ENCODE peak calls at places on chromosomes 4 and X, in nine cellular contexts. One of them, this sample, is unnamed.

GRCh38 chrX:12895856-12896255 is 10.6 kb upstream of the TLR8 start:
- DNase-seq in HFF-Myc: no peak
- DNase-seq in IMR-90: peak
- DNase-seq in kidney: no peak
- DNase-seq in adrenal gland: no peak
- DNase-seq in cardiac fibroblast: peak
- DNase-seq in GM12864: no peak
- DNase-seq in cardiac muscle cell: no peak
- DNase-seq in sigmoid colon: no peak
- DNase-seq in this sample: peak

GRCh38 chr4:178471385-178471784 is 1029.1 kb upstream of the AGA start:
- DNase-seq in HFF-Myc: no peak
- DNase-seq in IMR-90: no peak
- DNase-seq in kidney: no peak
- DNase-seq in adrenal gland: no peak
- DNase-seq in cardiac fibroblast: no peak
- DNase-seq in GM12864: no peak
- DNase-seq in cardiac muscle cell: no peak
- DNase-seq in sigmoid colon: no peak
- DNase-seq in this sample: no peak

GRCh38 chrX:11430266-11430665 is 137.1 kb downstream of the AMELX start:
- DNase-seq in HFF-Myc: no peak
- DNase-seq in IMR-90: peak
- DNase-seq in kidney: no peak
- DNase-seq in adrenal gland: no peak
- DNase-seq in cardiac fibroblast: no peak
- DNase-seq in GM12864: no peak
- DNase-seq in cardiac muscle cell: no peak
- DNase-seq in sigmoid colon: no peak
- DNase-seq in this sample: no peak

GRCh38 chr4:101795704-101796103 is 5.2 kb downstream of the BANK1 start:
- DNase-seq in HFF-Myc: no peak
- DNase-seq in IMR-90: no peak
- DNase-seq in kidney: no peak
- DNase-seq in adrenal gland: no peak
- DNase-seq in cardiac fibroblast: no peak
- DNase-seq in GM12864: no peak
- DNase-seq in cardiac muscle cell: no peak
- DNase-seq in sigmoid colon: no peak
- DNase-seq in this sample: no peak

GRCh38 chr4:139651282-139652194 is 14.1 kb upstream of the MGST2 start:
- DNase-seq in HFF-Myc: peak
- DNase-seq in IMR-90: peak
- DNase-seq in kidney: peak
- DNase-seq in adrenal gland: peak
- DNase-seq in cardiac fibroblast: peak
- DNase-seq in GM12864: peak
- DNase-seq in cardiac muscle cell: peak
- DNase-seq in sigmoid colon: peak
- DNase-seq in this sample: peak

GRCh38 chr4:5980436-5981155 is 37.6 kb downstream of the C4orf50 start:
- DNase-seq in HFF-Myc: no peak
- DNase-seq in IMR-90: no peak
- DNase-seq in kidney: no peak
- DNase-seq in adrenal gland: no peak
- DNase-seq in cardiac fibroblast: peak
- DNase-seq in GM12864: no peak
- DNase-seq in cardiac muscle cell: no peak
- DNase-seq in sigmoid colon: no peak
- DNase-seq in this sample: peak

GRCh38 chr4:101597204-101597603 is 193.3 kb upstream of the BANK1 start:
- DNase-seq in HFF-Myc: no peak
- DNase-seq in IMR-90: no peak
- DNase-seq in kidney: no peak
- DNase-seq in adrenal gland: no peak
- DNase-seq in cardiac fibroblast: no peak
- DNase-seq in GM12864: no peak
- DNase-seq in cardiac muscle cell: no peak
- DNase-seq in sigmoid colon: no peak
- DNase-seq in this sample: no peak

GRCh38 chr4:111028829-111029228 is 406.0 kb upstream of the PITX2 start:
- DNase-seq in HFF-Myc: no peak
- DNase-seq in IMR-90: peak
- DNase-seq in kidney: no peak
- DNase-seq in adrenal gland: no peak
- DNase-seq in cardiac fibroblast: peak
- DNase-seq in GM12864: no peak
- DNase-seq in cardiac muscle cell: no peak
- DNase-seq in sigmoid colon: no peak
- DNase-seq in this sample: no peak

GRCh38 chr4:72136429-72136828 is 104.6 kb downstream of the NPFFR2 start:
- DNase-seq in HFF-Myc: no peak
- DNase-seq in IMR-90: no peak
- DNase-seq in kidney: no peak
- DNase-seq in adrenal gland: no peak
- DNase-seq in cardiac fibroblast: no peak
- DNase-seq in GM12864: no peak
- DNase-seq in cardiac muscle cell: peak
- DNase-seq in sigmoid colon: no peak
- DNase-seq in this sample: no peak

GRCh38 chrX:46601283-46601682 is 27.7 kb downstream of the CHST7 start:
- DNase-seq in HFF-Myc: no peak
- DNase-seq in IMR-90: peak
- DNase-seq in kidney: no peak
- DNase-seq in adrenal gland: no peak
- DNase-seq in cardiac fibroblast: peak
- DNase-seq in GM12864: no peak
- DNase-seq in cardiac muscle cell: no peak
- DNase-seq in sigmoid colon: no peak
- DNase-seq in this sample: peak

GRCh38 chrX:71420686-71421085 is 54.5 kb downstream of the TAF1 start:
- DNase-seq in HFF-Myc: no peak
- DNase-seq in IMR-90: no peak
- DNase-seq in kidney: no peak
- DNase-seq in adrenal gland: no peak
- DNase-seq in cardiac fibroblast: no peak
- DNase-seq in GM12864: no peak
- DNase-seq in cardiac muscle cell: no peak
- DNase-seq in sigmoid colon: no peak
- DNase-seq in this sample: no peak

GRCh38 chrX:136028383-136028984 is 43.2 kb downstream of the SLC9A6 start:
- DNase-seq in HFF-Myc: no peak
- DNase-seq in IMR-90: peak
- DNase-seq in kidney: no peak
- DNase-seq in adrenal gland: no peak
- DNase-seq in cardiac fibroblast: peak
- DNase-seq in GM12864: no peak
- DNase-seq in cardiac muscle cell: peak
- DNase-seq in sigmoid colon: no peak
- DNase-seq in this sample: peak

GRCh38 chr4:145061325-145061920 is 36.6 kb downstream of the ANAPC10 start:
- DNase-seq in HFF-Myc: peak
- DNase-seq in IMR-90: peak
- DNase-seq in kidney: peak
- DNase-seq in adrenal gland: no peak
- DNase-seq in cardiac fibroblast: peak
- DNase-seq in GM12864: peak
- DNase-seq in cardiac muscle cell: peak
- DNase-seq in sigmoid colon: no peak
- DNase-seq in this sample: peak

GRCh38 chr4:31645211-31645610 is 925.0 kb downstream of the PCDH7 start:
- DNase-seq in HFF-Myc: no peak
- DNase-seq in IMR-90: no peak
- DNase-seq in kidney: no peak
- DNase-seq in adrenal gland: peak
- DNase-seq in cardiac fibroblast: no peak
- DNase-seq in GM12864: no peak
- DNase-seq in cardiac muscle cell: no peak
- DNase-seq in sigmoid colon: no peak
- DNase-seq in this sample: no peak

GRCh38 chr4:47926667-47927258 is 12.4 kb upstream of the NFXL1 start:
- DNase-seq in HFF-Myc: no peak
- DNase-seq in IMR-90: peak
- DNase-seq in kidney: peak
- DNase-seq in adrenal gland: peak
- DNase-seq in cardiac fibroblast: peak
- DNase-seq in GM12864: no peak
- DNase-seq in cardiac muscle cell: peak
- DNase-seq in sigmoid colon: no peak
- DNase-seq in this sample: peak

GRCh38 chr4:134313591-134313990 is 112.0 kb upstream of the PABPC4L start:
- DNase-seq in HFF-Myc: no peak
- DNase-seq in IMR-90: no peak
- DNase-seq in kidney: no peak
- DNase-seq in adrenal gland: no peak
- DNase-seq in cardiac fibroblast: no peak
- DNase-seq in GM12864: no peak
- DNase-seq in cardiac muscle cell: no peak
- DNase-seq in sigmoid colon: no peak
- DNase-seq in this sample: no peak

GRCh38 chr4:122827899-122828601 is 1.4 kb downstream of the FGF2 start:
- DNase-seq in HFF-Myc: no peak
- DNase-seq in IMR-90: peak
- DNase-seq in kidney: no peak
- DNase-seq in adrenal gland: peak
- DNase-seq in cardiac fibroblast: peak
- DNase-seq in GM12864: peak
- DNase-seq in cardiac muscle cell: peak
- DNase-seq in sigmoid colon: peak
- DNase-seq in this sample: peak

GRCh38 chrX:18098704-18099103 is 122.0 kb downstream of the BEND2 start:
- DNase-seq in HFF-Myc: no peak
- DNase-seq in IMR-90: no peak
- DNase-seq in kidney: no peak
- DNase-seq in adrenal gland: no peak
- DNase-seq in cardiac fibroblast: no peak
- DNase-seq in GM12864: no peak
- DNase-seq in cardiac muscle cell: peak
- DNase-seq in sigmoid colon: no peak
- DNase-seq in this sample: no peak

GRCh38 chrX:295136-295535 is 14.0 kb downstream of the PLCXD1 start:
- DNase-seq in HFF-Myc: no peak
- DNase-seq in IMR-90: no peak
- DNase-seq in kidney: peak
- DNase-seq in adrenal gland: no peak
- DNase-seq in cardiac fibroblast: no peak
- DNase-seq in GM12864: no peak
- DNase-seq in cardiac muscle cell: no peak
- DNase-seq in sigmoid colon: peak
- DNase-seq in this sample: no peak

GRCh38 chrX:13101439-13102139 is 57.2 kb upstream of the FAM9C start:
- DNase-seq in HFF-Myc: peak
- DNase-seq in IMR-90: peak
- DNase-seq in kidney: peak
- DNase-seq in adrenal gland: peak
- DNase-seq in cardiac fibroblast: peak
- DNase-seq in GM12864: no peak
- DNase-seq in cardiac muscle cell: no peak
- DNase-seq in sigmoid colon: peak
- DNase-seq in this sample: peak

GRCh38 chrX:136104936-136105335 is 42.4 kb upstream of the FHL1 start:
- DNase-seq in HFF-Myc: no peak
- DNase-seq in IMR-90: no peak
- DNase-seq in kidney: no peak
- DNase-seq in adrenal gland: no peak
- DNase-seq in cardiac fibroblast: no peak
- DNase-seq in GM12864: no peak
- DNase-seq in cardiac muscle cell: no peak
- DNase-seq in sigmoid colon: no peak
- DNase-seq in this sample: no peak

GRCh38 chr4:37742149-37742548 is 56.0 kb upstream of the RELL1 start:
- DNase-seq in HFF-Myc: no peak
- DNase-seq in IMR-90: no peak
- DNase-seq in kidney: no peak
- DNase-seq in adrenal gland: no peak
- DNase-seq in cardiac fibroblast: peak
- DNase-seq in GM12864: no peak
- DNase-seq in cardiac muscle cell: no peak
- DNase-seq in sigmoid colon: no peak
- DNase-seq in this sample: no peak
- TF ChIP-seq CTCF in HFF-Myc: no peak
- TF ChIP-seq CTCF in IMR-90: no peak
- TF ChIP-seq CTCF in kidney: no peak
- TF ChIP-seq CTCF in adrenal gland: no peak
- TF ChIP-seq CTCF in cardiac fibroblast: no peak
- TF ChIP-seq CTCF in GM12864: no peak
- TF ChIP-seq CTCF in cardiac muscle cell: no peak
- TF ChIP-seq CTCF in sigmoid colon: no peak
- TF ChIP-seq CTCF in this sample: no peak

GRCh38 chr4:184804621-184805020 is 21.1 kb downstream of the ACSL1 start:
- DNase-seq in HFF-Myc: no peak
- DNase-seq in IMR-90: no peak
- DNase-seq in kidney: no peak
- DNase-seq in adrenal gland: no peak
- DNase-seq in cardiac fibroblast: no peak
- DNase-seq in GM12864: no peak
- DNase-seq in cardiac muscle cell: no peak
- DNase-seq in sigmoid colon: no peak
- DNase-seq in this sample: no peak
- H3K4me3 ChIP-seq in HFF-Myc: no peak
- H3K4me3 ChIP-seq in IMR-90: no peak
- H3K4me3 ChIP-seq in kidney: peak
- H3K4me3 ChIP-seq in adrenal gland: no peak
- H3K4me3 ChIP-seq in cardiac fibroblast: no peak
- H3K4me3 ChIP-seq in GM12864: no peak
- H3K4me3 ChIP-seq in cardiac muscle cell: no peak
- H3K4me3 ChIP-seq in sigmoid colon: no peak
- H3K4me3 ChIP-seq in this sample: no peak

DNA sequence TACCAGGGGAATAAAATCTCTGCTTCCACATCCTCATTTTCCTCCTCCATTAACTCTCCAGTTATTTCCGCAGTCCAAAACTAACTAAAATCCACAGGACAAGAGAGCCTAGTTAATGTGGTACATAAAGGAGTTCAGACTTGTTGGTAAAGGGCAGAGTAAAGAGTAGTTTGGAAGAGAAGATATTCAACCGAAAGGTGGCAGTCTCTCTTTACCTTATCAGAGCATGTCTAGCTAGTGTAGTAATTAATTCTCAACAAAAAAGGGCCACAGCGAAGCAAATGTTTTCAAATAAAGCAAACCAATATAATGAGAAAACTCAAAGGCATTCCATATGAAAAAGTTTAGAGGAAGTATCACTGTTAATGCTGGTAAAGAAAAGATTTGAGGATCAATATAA is 286.5 kb downstream of the GLUD2 start:
- DNase-seq in HFF-Myc: no peak
- DNase-seq in IMR-90: no peak
- DNase-seq in kidney: no peak
- DNase-seq in adrenal gland: no peak
- DNase-seq in cardiac fibroblast: no peak
- DNase-seq in GM12864: no peak
- DNase-seq in cardiac muscle cell: peak
- DNase-seq in sigmoid colon: no peak
- DNase-seq in this sample: no peak
- TF ChIP-seq CTCF in HFF-Myc: no peak
- TF ChIP-seq CTCF in IMR-90: no peak
- TF ChIP-seq CTCF in kidney: no peak
- TF ChIP-seq CTCF in adrenal gland: no peak
- TF ChIP-seq CTCF in cardiac fibroblast: no peak
- TF ChIP-seq CTCF in GM12864: no peak
- TF ChIP-seq CTCF in cardiac muscle cell: no peak
- TF ChIP-seq CTCF in sigmoid colon: no peak
- TF ChIP-seq CTCF in this sample: no peak

GRCh38 chrX:143476751-143477150 is 40.5 kb downstream of the SPANXN3 start:
- DNase-seq in HFF-Myc: no peak
- DNase-seq in IMR-90: no peak
- DNase-seq in kidney: no peak
- DNase-seq in adrenal gland: no peak
- DNase-seq in cardiac fibroblast: no peak
- DNase-seq in GM12864: no peak
- DNase-seq in cardiac muscle cell: no peak
- DNase-seq in sigmoid colon: no peak
- DNase-seq in this sample: no peak

GRCh38 chrX:143472334-143472938 is 44.8 kb downstream of the SPANXN3 start:
- DNase-seq in HFF-Myc: no peak
- DNase-seq in IMR-90: no peak
- DNase-seq in kidney: no peak
- DNase-seq in adrenal gland: no peak
- DNase-seq in cardiac fibroblast: no peak
- DNase-seq in GM12864: no peak
- DNase-seq in cardiac muscle cell: no peak
- DNase-seq in sigmoid colon: no peak
- DNase-seq in this sample: no peak
- H3K4me3 ChIP-seq in HFF-Myc: no peak
- H3K4me3 ChIP-seq in IMR-90: no peak
- H3K4me3 ChIP-seq in kidney: no peak
- H3K4me3 ChIP-seq in adrenal gland: no peak
- H3K4me3 ChIP-seq in cardiac fibroblast: no peak
- H3K4me3 ChIP-seq in GM12864: no peak
- H3K4me3 ChIP-seq in cardiac muscle cell: no peak
- H3K4me3 ChIP-seq in sigmoid colon: no peak
- H3K4me3 ChIP-seq in this sample: no peak